ENCODE peak calls at places on chromosomes 2 and 18, in four cellular contexts. L is SK-N-SH, E is H1, N is A549. I is an unnamed sample.

GRCh38 chr18:57833441-57834101 is 30.5 kb upstream of the ATP8B1 start:
- DNase-seq in E (no peak), N (no peak), L (no peak), I (peak; percentile 55)

GRCh38 chr2:35503311-35503710 is 852.3 kb upstream of the CRIM1 start:
- DNase-seq in N (no peak), E (no peak), L (no peak), I (no peak)

GRCh38 chr2:25587361-25587760 is 86.0 kb downstream of the DTNB start:
- DNase-seq in E (no peak), L (peak; percentile 28), N (no peak), I (no peak)

GRCh38 chr2:80489718-80490117 is 185.2 kb upstream of the LRRTM1 start:
- DNase-seq in L (no peak), E (no peak), N (no peak), I (no peak)

GRCh38 chr18:55064073-55064472 is 104.8 kb upstream of the CCDC68 start:
- DNase-seq in L (no peak), E (no peak), N (no peak), I (no peak)

GRCh38 chr2:1744446-1745170 is at the start of gene PXDN:
- DNase-seq in L (peak; percentile 97), N (no peak), E (no peak), I (no peak)

GRCh38 chr2:233007739-233008138 is 5.3 kb downstream of the NGEF start:
- DNase-seq in E (no peak), L (no peak), N (no peak), I (no peak)

GRCh38 chr2:230944123-230944653 is 19.1 kb upstream of the GPR55 start:
- DNase-seq in N (no peak), E (no peak), L (no peak), I (peak; percentile 69)

GRCh38 chr18:44781890-44782289 is 101.2 kb downstream of the SETBP1 start:
- DNase-seq in E (no peak), L (no peak), N (no peak), I (no peak)

GRCh38 chr2:74857725-74858124 is 23.8 kb downstream of the HK2 start:
- DNase-seq in N (no peak), E (no peak), L (no peak), I (no peak)

GRCh38 chr2:172698041-172698863 is 37.4 kb upstream of the RAPGEF4 start:
- DNase-seq in L (no peak), E (no peak), N (peak; percentile 49), I (peak; percentile 26)

GRCh38 chr2:219570924-219571310 is 422 bp downstream of the OBSL1 start:
- DNase-seq in N (no peak), L (no peak), E (no peak), I (no peak)

GRCh38 chr2:98903767-98904485 is 32.1 kb downstream of the CRACDL start:
- DNase-seq in N (no peak), E (peak; percentile 39), L (no peak), I (no peak)

GRCh38 chr2:10432315-10433181 is 15.6 kb downstream of the ODC1 start:
- DNase-seq in E (peak; percentile 77), N (no peak), L (peak; percentile 55), I (no peak)

GRCh38 chr18:22493940-22494339 is 76.2 kb upstream of the CTAGE1 start:
- DNase-seq in N (no peak), E (no peak), L (no peak), I (no peak)

GRCh38 chr2:165015052-165015642 is 59.8 kb upstream of the SLC38A11 start:
- DNase-seq in L (peak; percentile 70), N (peak; percentile 21), E (peak; percentile 85), I (no peak)

GRCh38 chr2:206556357-206556949 is 85.8 kb upstream of the FAM237A start:
- DNase-seq in L (peak; percentile 36), E (no peak), N (peak; percentile 5), I (no peak)

GRCh38 chr2:197786010-197786877 is 1.1 kb upstream of the BOLL start:
- DNase-seq in E (peak; percentile 92), L (peak; percentile 81), N (peak; percentile 35), I (no peak)

GRCh38 chr2:64779117-64779690 is 125.5 kb upstream of the SERTAD2 start:
- DNase-seq in L (no peak), E (no peak), N (no peak), I (no peak)

GRCh38 chr2:172995323-172996244 is 80.1 kb upstream of the MAP3K20 start:
- DNase-seq in E (no peak), N (peak; percentile 51), L (no peak), I (no peak)

GRCh38 chr2:182077451-182078142 is 91.9 kb downstream of the PPP1R1C start:
- DNase-seq in N (peak; percentile 10), E (no peak), L (peak; percentile 28), I (no peak)

GRCh38 chr2:66553370-66553769 is 118.4 kb downstream of the MEIS1 start:
- DNase-seq in E (no peak), L (no peak), N (no peak), I (no peak)

GRCh38 chr18:49024808-49025361 is 74.1 kb upstream of the SMAD7 start:
- DNase-seq in E (peak; percentile 38), N (no peak), L (peak; percentile 63), I (no peak)

GRCh38 chr2:159129301-159129700 is 157.2 kb downstream of the WDSUB1 start:
- DNase-seq in L (no peak), N (no peak), E (no peak), I (no peak)

GRCh38 chr18:75293591-75293990 is 83.0 kb downstream of the TSHZ1 start:
- DNase-seq in N (no peak), L (no peak), E (no peak), I (no peak)

GRCh38 chr2:64327510-64328414 is 126.2 kb upstream of the LGALSL start:
- DNase-seq in N (no peak), L (peak; percentile 65), E (peak; percentile 49), I (peak; percentile 43)

GRCh38 chr2:231886071-231886681 is 40.0 kb downstream of the NPPC start:
- DNase-seq in E (no peak), N (no peak), L (no peak), I (no peak)

GRCh38 chr2:233010569-233011267 is 2.3 kb downstream of the NGEF start:
- DNase-seq in N (no peak), E (no peak), L (no peak), I (no peak)

GRCh38 chr2:200051621-200051945 is 96.2 kb downstream of the MAIP1 start:
- DNase-seq in E (no peak), N (no peak), L (no peak), I (no peak)

GRCh38 chr2:220966636-220967035 is 605.5 kb downstream of the EPHA4 start:
- DNase-seq in L (no peak), E (no peak), N (no peak), I (no peak)
- TF ChIP-seq CHD2 in L (no peak), E (no peak), N (no peak), I (no peak)

GRCh38 chr2:127193948-127194267 is 26.2 kb downstream of the CYP27C1 start:
- DNase-seq in L (no peak), E (no peak), N (no peak), I (no peak)
- TF ChIP-seq CHD2 in L (no peak), E (no peak), N (no peak), I (no peak)

GRCh38 chr18:59051470-59052165 is 88.1 kb upstream of the SEC11C start:
- DNase-seq in N (no peak), E (no peak), L (no peak), I (no peak)

GRCh38 chr18:59050661-59051057 is 89.0 kb upstream of the SEC11C start:
- DNase-seq in N (no peak), L (no peak), E (no peak), I (no peak)

GRCh38 chr18:59047992-59048363 is 91.7 kb upstream of the SEC11C start:
- DNase-seq in L (no peak), N (no peak), E (no peak), I (no peak)

GRCh38 chr18:59048378-59048777 is 91.3 kb upstream of the SEC11C start:
- DNase-seq in N (no peak), E (no peak), L (no peak), I (no peak)

GRCh38 chr18:59049726-59050660 is 89.7 kb upstream of the SEC11C start:
- DNase-seq in N (no peak), L (no peak), E (peak; percentile 55), I (no peak)
- TF ChIP-seq CHD2 in N (no peak), L (no peak), E (no peak), I (no peak)

GRCh38 chr2:240519396-240520142 is 38.2 kb downstream of the ANKMY1 start:
- DNase-seq in L (no peak), E (no peak), N (no peak), I (no peak)

GRCh38 chr2:240522406-240522805 is 35.4 kb downstream of the ANKMY1 start:
- DNase-seq in E (peak; percentile 27), N (no peak), L (no peak), I (no peak)

GRCh38 chr2:240518981-240519380 is 38.8 kb downstream of the ANKMY1 start:
- DNase-seq in E (no peak), L (no peak), N (no peak), I (no peak)

GRCh38 chr2:240520974-240521350 is 36.8 kb downstream of the ANKMY1 start:
- DNase-seq in L (no peak), E (peak; percentile 46), N (no peak), I (no peak)

GRCh38 chr2:240520143-240520973 is 37.4 kb downstream of the ANKMY1 start:
- DNase-seq in N (no peak), L (no peak), E (peak; percentile 63), I (no peak)
- TF ChIP-seq CHD2 in N (no peak), L (no peak), E (no peak), I (no peak)

GRCh38 chr2:189024861-189025618 is 50.9 kb downstream of the COL3A1 start:
- DNase-seq in N (no peak), L (no peak), E (no peak), I (no peak)

GRCh38 chr2:189018636-189019035 is 44.5 kb downstream of the COL3A1 start:
- DNase-seq in E (no peak), L (no peak), N (no peak), I (no peak)

GRCh38 chr2:189022492-189022891 is 48.3 kb downstream of the COL3A1 start:
- DNase-seq in E (no peak), N (no peak), L (peak; percentile 39), I (no peak)

GRCh38 chr2:189020179-189020578 is 46.0 kb downstream of the COL3A1 start:
- DNase-seq in L (no peak), E (no peak), N (no peak), I (no peak)

DNA sequence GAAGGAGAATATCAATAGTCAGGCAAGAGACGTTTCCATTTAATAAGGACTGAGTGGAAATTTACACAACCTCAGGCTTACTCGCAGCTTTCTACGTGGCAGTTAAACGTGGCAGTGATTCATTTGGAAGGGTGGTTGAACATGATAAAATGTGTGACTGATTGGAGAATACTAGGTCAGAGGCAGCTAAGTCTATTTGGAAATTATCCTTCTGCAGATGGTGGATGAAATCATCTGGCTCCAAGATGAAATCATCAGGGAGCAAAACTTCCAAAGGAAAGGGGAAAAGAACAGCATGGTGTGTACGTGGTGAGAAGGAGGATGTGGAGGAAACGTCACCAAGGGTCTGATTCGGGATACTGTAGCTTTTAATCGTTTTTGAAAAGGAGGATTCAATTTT is 47.8 kb downstream of the COL3A1 start:
- DNase-seq in E (no peak), N (no peak), L (peak; percentile 9), I (no peak)
- TF ChIP-seq CHD2 in E (no peak), N (no peak), L (no peak), I (no peak)

I was measured in GM12878.